ENCODE peak calls at places on chromosomes 2 and 18, in six cellular contexts. V is endodermal cell, Q is right atrium auricular region, R is RWPE1, O is heart left ventricle, D is foreskin fibroblast. G is an unnamed sample.

GRCh38 chr2:205617905-205618304 is 64.4 kb upstream of the NRP2 start:
- DNase-seq in V (no peak), O (no peak), R (no peak), D (no peak), Q (no peak), G (no peak)

GRCh38 chr2:205688417-205689200 is 6.3 kb downstream of the NRP2 start:
- DNase-seq in O (no peak), R (no peak), Q (no peak), D (no peak), V (no peak), G (no peak)

GRCh38 chr2:235116885-235117492 is 165.2 kb downstream of the SH3BP4 start:
- DNase-seq in D (no peak), O (no peak), V (no peak), R (peak), Q (no peak), G (no peak)

GRCh38 chr2:140905078-140905781 is 1225.6 kb downstream of the LRP1B start:
- DNase-seq in D (no peak), V (peak), Q (no peak), O (no peak), R (no peak), G (no peak)

GRCh38 chr2:219182331-219183150 is 4.5 kb downstream of the RETREG2 start:
- DNase-seq in D (no peak), V (no peak), R (no peak), O (no peak), Q (no peak), G (no peak)

GRCh38 chr2:10196948-10197717 is 74.6 kb downstream of the RRM2 start:
- DNase-seq in D (no peak), R (no peak), Q (no peak), O (no peak), V (no peak), G (no peak)

GRCh38 chr2:102620367-102620766 is 1.0 kb downstream of the SLC9A2 start:
- DNase-seq in O (no peak), D (no peak), V (peak), R (no peak), Q (no peak), G (no peak)

GRCh38 chr2:47037678-47038077 is 117.4 kb downstream of the STPG4 start:
- DNase-seq in R (no peak), V (no peak), O (no peak), D (no peak), Q (no peak), G (no peak)

GRCh38 chr2:121386707-121387106 is 101.7 kb upstream of the TFCP2L1 start:
- DNase-seq in R (peak), Q (no peak), V (no peak), D (peak), O (no peak), G (no peak)

GRCh38 chr18:9905401-9905922 is 8.4 kb upstream of the VAPA start:
- DNase-seq in V (no peak), R (no peak), O (no peak), Q (no peak), D (peak), G (no peak)

GRCh38 chr18:45657357-45658335 is 42.4 kb downstream of the SLC14A2 start:
- DNase-seq in O (no peak), V (peak), R (no peak), D (peak), Q (no peak), G (no peak)

GRCh38 chr2:214695789-214696188 is 113.7 kb downstream of the BARD1 start:
- DNase-seq in O (no peak), V (no peak), D (no peak), R (no peak), Q (no peak), G (no peak)

GRCh38 chr2:6828299-6828584 is 37.5 kb downstream of the CMPK2 start:
- DNase-seq in R (no peak), D (no peak), Q (no peak), V (no peak), O (no peak), G (no peak)

GRCh38 chr2:235005603-235006259 is 53.9 kb downstream of the SH3BP4 start:
- DNase-seq in D (no peak), O (peak), R (no peak), Q (no peak), V (peak), G (no peak)

GRCh38 chr2:190455358-190456095 is 47.4 kb downstream of the MFSD6 start:
- DNase-seq in R (no peak), O (no peak), Q (no peak), D (no peak), V (no peak), G (no peak)

GRCh38 chr18:26765498-26765897 is 100.0 kb downstream of the AQP4 start:
- DNase-seq in O (no peak), R (no peak), D (no peak), V (no peak), Q (no peak), G (no peak)

GRCh38 chr2:240392084-240392947 is 43.1 kb upstream of the GPC1 start:
- DNase-seq in Q (no peak), R (no peak), V (peak), O (peak), D (peak), G (peak)

GRCh38 chr2:173175222-173175621 is 99.6 kb downstream of the MAP3K20 start:
- DNase-seq in Q (no peak), R (no peak), O (no peak), V (no peak), D (no peak), G (no peak)

GRCh38 chr2:218671654-218672566 is at the start of the genes RNF25 and STK36:
- DNase-seq in V (peak), R (peak), O (peak), Q (peak), D (peak), G (peak)

GRCh38 chr2:225937625-225938024 is 538.1 kb downstream of the NYAP2 start:
- DNase-seq in Q (no peak), O (no peak), R (peak), D (peak), V (no peak), G (no peak)

GRCh38 chr2:8932702-8933101 is 70.8 kb downstream of the MBOAT2 start:
- DNase-seq in D (no peak), Q (no peak), V (no peak), R (no peak), O (no peak), G (no peak)

GRCh38 chr2:119475225-119475856 is 43.7 kb downstream of the TMEM37 start:
- DNase-seq in R (no peak), O (peak), Q (no peak), V (peak), D (no peak), G (no peak)

GRCh38 chr2:176100547-176101140 is 1.0 kb downstream of the HOXD12 start:
- DNase-seq in V (peak), O (no peak), D (no peak), Q (no peak), R (no peak), G (peak)

GRCh38 chr2:96953611-96954489 is 32.5 kb downstream of the FAM178B start:
- DNase-seq in O (no peak), D (no peak), R (no peak), Q (no peak), V (peak), G (no peak)

GRCh38 chr18:69840445-69840844 is 107.2 kb downstream of the CD226 start:
- DNase-seq in O (no peak), D (no peak), Q (no peak), R (no peak), V (no peak), G (no peak)

GRCh38 chr2:168338292-168338691 is 90.9 kb upstream of the STK39 start:
- DNase-seq in O (no peak), R (no peak), Q (no peak), D (no peak), V (no peak), G (no peak)

GRCh38 chr2:115161531-115162453 is 719.4 kb downstream of the DPP10 start:
- DNase-seq in O (no peak), V (peak), D (no peak), Q (no peak), R (no peak), G (peak)

GRCh38 chr18:55307505-55307904 is 280.5 kb downstream of the TCF4 start:
- DNase-seq in O (no peak), R (no peak), Q (no peak), D (no peak), V (no peak), G (no peak)

GRCh38 chr18:8662574-8663255 is 42.6 kb upstream of the MTCL1 start:
- DNase-seq in V (peak), D (no peak), O (no peak), R (no peak), Q (no peak), G (no peak)

GRCh38 chr18:7579923-7580542 is 12.9 kb downstream of the PTPRM start:
- DNase-seq in V (no peak), Q (no peak), O (no peak), R (no peak), D (no peak), G (no peak)

GRCh38 chr2:20185176-20186022 is 39.5 kb downstream of the SDC1 start:
- DNase-seq in V (peak), D (no peak), Q (no peak), O (no peak), R (no peak), G (no peak)

GRCh38 chr2:241855245-241855887 is 3.3 kb downstream of the PDCD1 start:
- DNase-seq in D (no peak), V (no peak), Q (no peak), R (no peak), O (peak), G (no peak)

GRCh38 chr2:76280676-76281075 is 570.0 kb upstream of the GCFC2 start:
- DNase-seq in D (no peak), V (no peak), Q (no peak), O (no peak), R (no peak), G (no peak)

GRCh38 chr2:171553858-171554257 is 31.6 kb downstream of the CYBRD1 start:
- DNase-seq in O (no peak), V (peak), D (no peak), Q (no peak), R (no peak), G (no peak)

GRCh38 chr2:124810132-124810531 is 785.0 kb downstream of the CNTNAP5 start:
- DNase-seq in D (no peak), V (peak), R (peak), O (peak), Q (no peak), G (no peak)

GRCh38 chr2:114421781-114422180 is 20.7 kb upstream of the DPP10 start:
- DNase-seq in R (no peak), V (peak), Q (no peak), O (no peak), D (no peak), G (no peak)

GRCh38 chr2:2846379-2847130 is 515.5 kb upstream of the MYT1L start:
- DNase-seq in D (no peak), V (no peak), Q (no peak), R (peak), O (peak), G (no peak)
- TF ChIP-seq CTCF in D (no peak), V (no peak), Q (no peak), R (no peak), O (no peak), G (no peak)

DNA sequence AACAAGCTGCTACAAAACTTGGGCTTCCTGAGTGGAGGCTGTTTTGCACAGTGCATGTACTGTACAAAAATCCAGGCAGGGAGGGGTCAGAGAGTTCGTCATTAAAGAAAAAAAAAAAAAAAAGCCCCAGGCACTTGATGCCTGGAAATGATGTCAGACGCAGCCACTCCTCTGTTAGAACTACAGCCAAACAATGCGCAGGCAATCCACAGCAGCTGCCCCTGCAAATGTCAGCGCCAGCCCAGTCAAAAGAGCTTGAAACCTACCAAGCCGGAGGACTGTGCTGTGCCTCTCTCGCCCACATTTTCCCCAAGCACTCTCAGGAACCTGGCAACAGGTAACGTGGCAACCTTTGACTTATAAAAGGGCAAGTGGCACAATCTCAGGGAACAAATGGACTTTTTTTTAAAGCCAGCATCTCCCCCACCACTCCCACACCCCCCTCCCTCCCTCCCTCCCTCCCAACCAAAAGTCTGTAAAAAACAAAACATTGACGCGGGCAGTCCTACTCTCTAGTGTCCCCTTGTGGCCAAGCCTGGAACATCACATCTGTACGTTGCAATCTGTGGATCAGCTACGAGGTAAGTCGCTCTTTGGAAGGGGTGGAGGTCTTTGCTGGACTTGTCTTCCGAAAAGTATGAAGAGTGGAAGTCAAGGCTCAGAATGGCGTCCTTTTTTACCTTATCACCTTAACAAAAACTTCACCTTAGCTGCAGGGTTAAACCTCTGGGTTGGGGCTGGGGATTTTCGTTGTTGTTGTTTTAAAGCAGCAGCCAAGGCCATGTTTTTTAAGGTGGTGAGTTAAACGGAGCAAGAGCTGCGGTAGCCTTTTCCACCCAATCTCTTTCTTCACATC is 144.2 kb downstream of the TGIF1 start:
- DNase-seq in V (peak), O (peak), D (peak), R (peak), Q (peak), G (peak)
- TF ChIP-seq CTCF in V (peak), O (peak), D (peak), R (peak), Q (peak), G (peak)

GRCh38 chr2:227347117-227347516 is 22.1 kb downstream of the MFF start:
- DNase-seq in Q (no peak), D (no peak), R (no peak), V (peak), O (no peak), G (no peak)
- TF ChIP-seq CTCF in Q (no peak), D (no peak), R (no peak), V (peak), O (no peak), G (no peak)

GRCh38 chr2:232384466-232384865 is 5.9 kb downstream of the ALPP start:
- DNase-seq in O (no peak), R (no peak), V (no peak), D (no peak), Q (no peak), G (no peak)

GRCh38 chr2:232386740-232387450 is 8.3 kb downstream of the ALPP start:
- DNase-seq in V (peak), O (no peak), D (no peak), R (no peak), Q (no peak), G (no peak)

GRCh38 chr2:232387451-232388171 is 9.1 kb downstream of the ALPP start:
- DNase-seq in V (peak), R (no peak), D (no peak), Q (no peak), O (no peak), G (no peak)

GRCh38 chr2:232386490-232386739 is 7.9 kb downstream of the ALPP start:
- DNase-seq in R (no peak), Q (no peak), O (no peak), V (no peak), D (no peak), G (no peak)

DNA sequence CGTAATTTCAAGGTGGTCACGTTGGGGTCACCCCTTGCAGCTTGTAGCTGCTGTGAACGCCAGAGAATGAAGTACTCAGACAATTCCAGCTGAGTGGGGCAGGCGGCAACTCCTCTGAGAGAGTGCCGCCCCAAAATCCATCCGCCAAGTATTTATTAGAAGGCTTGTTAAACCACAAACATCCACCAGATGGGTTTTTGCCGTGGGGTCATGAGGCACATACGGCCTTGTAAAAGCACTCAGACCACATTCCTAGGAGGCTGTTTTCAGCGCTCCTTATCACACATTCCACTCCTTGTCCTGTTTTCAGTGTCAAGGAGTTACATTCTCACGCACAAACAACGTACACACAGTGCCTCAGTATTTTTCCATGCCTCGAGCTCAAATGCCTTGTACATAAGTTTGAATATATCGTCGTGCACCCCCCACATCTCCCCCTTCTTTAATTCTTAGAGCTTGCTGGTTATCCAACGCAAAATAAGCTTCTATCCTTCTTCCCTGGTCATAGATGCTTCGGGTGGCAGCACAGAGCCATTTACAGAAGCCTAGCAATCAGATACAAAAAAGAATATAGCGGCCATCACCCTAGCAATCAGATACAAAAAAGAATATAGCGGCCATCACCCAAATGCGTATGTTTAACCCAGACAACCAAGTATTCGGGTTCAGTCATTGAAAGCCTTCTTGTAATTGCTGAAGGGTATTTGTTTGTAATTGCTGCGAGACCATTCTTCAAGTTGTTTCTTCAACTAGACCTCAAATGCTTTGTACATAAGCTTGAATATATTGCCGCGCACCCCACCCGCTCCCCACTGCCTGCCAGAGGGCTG is 7.3 kb downstream of the ALPP start:
- DNase-seq in O (no peak), Q (no peak), D (peak), R (no peak), V (no peak), G (no peak)
- TF ChIP-seq CTCF in O (no peak), Q (no peak), D (no peak), R (no peak), V (peak), G (peak)

GRCh38 chr2:68357608-68358337 is 7.3 kb upstream of the PLEK start:
- DNase-seq in D (peak), V (peak), O (peak), Q (no peak), R (peak), G (no peak)

GRCh38 chr2:68362069-68362468 is 3.0 kb upstream of the PLEK start:
- DNase-seq in Q (peak), R (peak), O (peak), V (peak), D (peak), G (no peak)

GRCh38 chr2:68356599-68357239 is 8.4 kb upstream of the PLEK start:
- DNase-seq in V (no peak), D (no peak), Q (no peak), R (no peak), O (no peak), G (no peak)

GRCh38 chr2:68362749-68363148 is 2.3 kb upstream of the PLEK start:
- DNase-seq in O (no peak), D (no peak), Q (no peak), V (no peak), R (no peak), G (no peak)

DNA sequence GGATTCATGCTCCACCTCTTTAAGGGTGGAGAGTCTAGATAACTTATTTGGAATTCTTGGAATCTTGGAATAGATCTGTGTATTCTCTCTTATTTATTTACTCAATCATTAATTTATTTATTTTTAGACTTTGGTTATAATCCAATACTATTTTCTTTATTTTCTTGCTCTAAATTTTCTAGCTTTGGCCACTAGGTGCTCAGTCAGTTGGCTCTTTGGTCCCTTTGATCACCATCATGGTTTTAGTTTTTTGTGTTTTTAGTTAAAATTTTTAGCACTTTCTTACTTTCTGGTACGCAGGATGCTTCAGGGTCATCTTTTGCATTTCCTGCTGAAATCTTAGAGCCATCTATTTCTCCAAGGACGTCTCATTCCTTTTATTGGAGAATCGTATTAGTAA is 5.2 kb upstream of the PLEK start:
- DNase-seq in R (no peak), D (no peak), Q (no peak), V (no peak), O (no peak), G (no peak)
- TF ChIP-seq CTCF in R (no peak), D (no peak), Q (no peak), V (peak), O (peak), G (peak)

DNA sequence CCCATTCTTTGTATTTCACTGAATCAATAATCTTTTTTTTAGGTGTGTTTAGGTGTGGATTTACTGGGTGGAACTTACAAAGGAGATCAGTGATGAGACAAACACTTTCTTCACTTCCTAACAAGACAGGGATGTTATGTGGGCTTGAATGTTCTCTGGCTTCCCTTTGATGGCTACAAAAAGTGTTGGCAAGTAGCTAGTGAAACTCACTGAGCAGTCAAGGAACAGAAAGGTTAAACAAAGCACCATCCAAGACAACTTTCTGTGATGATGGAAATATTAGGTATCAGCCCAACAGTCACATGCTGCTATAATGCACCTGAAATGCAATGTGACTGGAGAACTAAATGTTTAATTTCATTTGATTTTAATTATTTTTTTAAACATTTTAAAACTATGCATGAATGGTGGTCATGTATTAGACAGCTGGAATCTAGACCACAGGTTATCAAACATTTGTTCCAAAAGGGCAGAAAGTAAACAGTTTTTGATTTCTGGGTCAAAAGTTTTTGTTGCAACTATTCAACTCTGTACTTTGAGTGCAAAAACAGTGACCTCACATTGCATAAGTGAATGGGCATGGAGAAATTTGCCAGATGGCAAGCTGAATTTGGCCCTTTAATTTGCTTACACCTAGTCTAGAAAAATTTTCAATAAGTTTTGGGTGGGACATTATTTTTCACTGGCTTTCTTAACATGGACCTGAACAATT is 1272.7 kb upstream of the TMEFF2 start:
- DNase-seq in O (no peak), V (no peak), Q (no peak), R (no peak), D (no peak), G (no peak)
- TF ChIP-seq CTCF in O (no peak), V (no peak), Q (no peak), R (no peak), D (no peak), G (no peak)

G was measured in type B pancreatic cell.